ENCODE peak calls at places on chromosomes 1 and 21, in nine cellular contexts. Q, R, U, H, P, V, M, Z and X are unnamed samples.

GRCh38 chr1:14765773-14766172 is 167.3 kb downstream of the KAZN start:
- DNase-seq in Z (no peak), R (no peak), Q (no peak), H (no peak), P (no peak), M (no peak), V (no peak), U (no peak), X (no peak)

GRCh38 chr1:110011527-110012041 is 22.8 kb upstream of the STRIP1 start:
- DNase-seq in R (peak; percentile 72), V (peak; percentile 68), Q (peak; percentile 73), Z (no peak), U (peak; percentile 34), P (peak; percentile 9), M (no peak), H (no peak), X (no peak)

GRCh38 chr1:179016694-179017382 is 8.9 kb upstream of the FAM20B start:
- DNase-seq in R (peak; percentile 90), Z (peak; percentile 90), P (no peak), H (peak; percentile 80), V (peak; percentile 99), U (peak; percentile 47), M (peak; percentile 85), Q (peak; percentile 82), X (peak; percentile 96)

GRCh38 chr1:226627924-226628623 is 79.5 kb downstream of the STUM start:
- DNase-seq in V (no peak), U (no peak), Z (no peak), P (no peak), M (no peak), Q (no peak), H (no peak), R (no peak), X (no peak)

GRCh38 chr1:13764933-13765332 is 64.9 kb downstream of the PRDM2 start:
- DNase-seq in H (no peak), M (no peak), Z (no peak), R (no peak), P (no peak), U (no peak), Q (no peak), V (no peak), X (no peak)

GRCh38 chr1:67405473-67406245 is 24.5 kb downstream of the SERBP1 start:
- DNase-seq in Q (no peak), H (no peak), U (no peak), Z (no peak), V (no peak), P (no peak), R (no peak), M (no peak), X (no peak)

GRCh38 chr1:11770011-11770410 is 8.0 kb downstream of the C1orf167 start:
- DNase-seq in R (no peak), U (no peak), V (no peak), Q (no peak), P (no peak), Z (no peak), M (no peak), H (no peak), X (no peak)

GRCh38 chr1:154713001-154713400 is 105.0 kb upstream of the ADAR start:
- DNase-seq in Z (no peak), R (no peak), M (no peak), H (no peak), V (no peak), P (no peak), Q (no peak), U (no peak), X (no peak)

GRCh38 chr1:29985376-29985945 is 737.9 kb downstream of the MATN1 start:
- DNase-seq in H (no peak), Q (no peak), V (no peak), U (no peak), Z (no peak), P (no peak), R (no peak), M (no peak), X (no peak)

GRCh38 chr1:218498061-218498938 is 153.2 kb downstream of the TGFB2 start:
- DNase-seq in P (no peak), M (no peak), Z (peak; percentile 79), V (no peak), H (no peak), U (no peak), R (peak; percentile 88), Q (peak; percentile 75), X (no peak)

GRCh38 chr1:161910516-161911077 is 113.1 kb downstream of the OLFML2B start:
- DNase-seq in Z (peak; percentile 65), H (no peak), R (peak; percentile 75), P (no peak), M (peak; percentile 42), Q (peak; percentile 31), U (no peak), V (no peak), X (no peak)

GRCh38 chr1:99707535-99708142 is 58.8 kb downstream of the FRRS1 start:
- DNase-seq in Q (peak; percentile 65), V (peak; percentile 58), Z (peak; percentile 30), U (peak; percentile 11), M (no peak), R (peak; percentile 82), P (peak; percentile 45), H (peak; percentile 57), X (peak; percentile 49)

GRCh38 chr1:244322791-244323521 is 128.8 kb downstream of the ADSS2 start:
- DNase-seq in H (no peak), Z (peak; percentile 95), M (peak; percentile 92), P (no peak), R (peak; percentile 99), V (peak; percentile 62), U (peak; percentile 82), Q (peak; percentile 98), X (peak; percentile 96)

GRCh38 chr1:9388628-9389184 is 96.0 kb downstream of the SPSB1 start:
- DNase-seq in U (no peak), Q (no peak), H (no peak), P (no peak), Z (no peak), R (peak; percentile 71), M (no peak), V (peak; percentile 72), X (peak; percentile 27)

GRCh38 chr1:167905182-167905581 is 8.8 kb downstream of the ADCY10 start:
- DNase-seq in R (peak; percentile 32), M (no peak), Q (peak; percentile 71), U (no peak), V (no peak), Z (peak; percentile 30), H (no peak), P (no peak), X (no peak)

GRCh38 chr1:95085376-95085775 is 12.6 kb upstream of the ALG14 start:
- DNase-seq in M (no peak), Z (no peak), P (no peak), U (no peak), V (no peak), H (no peak), Q (no peak), R (no peak), X (no peak)

GRCh38 chr1:66436378-66437135 is 97.4 kb upstream of the SGIP1 start:
- DNase-seq in Z (peak; percentile 80), P (no peak), H (no peak), Q (peak; percentile 80), V (peak; percentile 5), R (peak; percentile 71), U (peak; percentile 41), M (peak; percentile 77), X (peak; percentile 68)

GRCh38 chr21:26447932-26448331 is 125.2 kb downstream of the CYYR1 start:
- DNase-seq in Q (no peak), V (no peak), M (no peak), U (no peak), Z (no peak), R (no peak), H (no peak), P (no peak), X (no peak)

GRCh38 chr1:29849038-29849750 is 612.9 kb downstream of the PTPRU start:
- DNase-seq in M (no peak), V (peak; percentile 26), Q (peak; percentile 17), R (peak; percentile 27), P (no peak), Z (peak; percentile 6), H (no peak), U (no peak), X (peak; percentile 6)

GRCh38 chr1:25544243-25544764 is 898 bp downstream of the LDLRAP1 start:
- DNase-seq in Z (no peak), M (no peak), Q (no peak), P (no peak), H (no peak), R (no peak), V (peak; percentile 31), U (no peak), X (no peak)

GRCh38 chr21:19855522-19855921 is 1142.7 kb upstream of the NCAM2 start:
- DNase-seq in M (no peak), U (no peak), R (no peak), V (no peak), Q (no peak), P (no peak), Z (no peak), H (no peak), X (no peak)

GRCh38 chr1:35883681-35884155 is 709 bp downstream of the AGO1 start:
- DNase-seq in Q (peak; percentile 16), M (no peak), H (peak; percentile 57), U (no peak), P (peak; percentile 50), R (peak; percentile 11), V (peak; percentile 70), Z (no peak), X (peak; percentile 2)

GRCh38 chr1:151108331-151108730 is 37.8 kb downstream of the GABPB2 start:
- DNase-seq in H (no peak), V (no peak), U (no peak), R (no peak), P (no peak), M (no peak), Q (no peak), Z (no peak), X (no peak)

GRCh38 chr1:48203287-48203900 is 19.1 kb upstream of the SLC5A9 start:
- DNase-seq in Q (peak; percentile 22), U (no peak), V (peak; percentile 56), H (no peak), P (no peak), Z (no peak), M (no peak), R (peak; percentile 60), X (peak; percentile 6)

GRCh38 chr21:18049461-18049860 is 195.2 kb upstream of the CHODL start:
- DNase-seq in H (no peak), M (no peak), Q (no peak), P (no peak), V (no peak), Z (no peak), U (no peak), R (no peak), X (no peak)

GRCh38 chr1:26370591-26371382 is 1.8 kb downstream of the ZNF683 start:
- DNase-seq in Q (no peak), H (no peak), R (no peak), M (no peak), V (no peak), P (no peak), U (no peak), Z (no peak), X (no peak)

GRCh38 chr1:97271906-97272788 is 550.6 kb downstream of the PTBP2 start:
- DNase-seq in H (no peak), V (peak; percentile 84), R (peak; percentile 8), P (no peak), U (no peak), M (no peak), Z (no peak), Q (no peak), X (no peak)

GRCh38 chr1:161019767-161020572 is 982 bp downstream of the F11R start:
- DNase-seq in U (no peak), M (no peak), Q (no peak), R (peak; percentile 51), V (no peak), P (no peak), Z (no peak), H (no peak), X (no peak)

GRCh38 chr1:47415728-47416318 is at the start of gene FOXE3:
- DNase-seq in Z (no peak), H (no peak), V (no peak), Q (no peak), M (no peak), U (no peak), R (no peak), P (no peak), X (no peak)

GRCh38 chr1:45359882-45360513 is 19.8 kb upstream of the MUTYH start:
- DNase-seq in V (peak; percentile 60), H (peak; percentile 57), P (peak; percentile 18), R (peak; percentile 87), M (no peak), Z (peak; percentile 38), Q (peak; percentile 77), U (peak; percentile 38), X (peak; percentile 69)

GRCh38 chr1:115771847-115772457 is 3.4 kb upstream of the CASQ2 start:
- DNase-seq in Q (peak; percentile 80), H (peak; percentile 43), V (peak; percentile 71), R (peak; percentile 88), Z (peak; percentile 77), M (peak; percentile 70), P (no peak), U (peak; percentile 54), X (peak; percentile 87)